ENCODE peak calls at places on chromosomes 3 and 15, in ten cellular contexts. One of them, this sample, is unnamed.

GRCh38 chr3:194671511-194671899 is 486 bp downstream of the LSG1 start:
- DNase-seq in bronchial epithelial cell: peak
- DNase-seq in A549: peak
- DNase-seq in T-helper 2 cell treated with Interferon-gamma antibody and Interleukin-4, amounts not matched to agents 5 μg/mL and 100 μg/mL, for 36 hours: no peak
- DNase-seq in activated B cell treated with CpG ODN at 0.5 μM for 24 hours: no peak
- DNase-seq in nucleus accumbens: no peak
- DNase-seq in endothelial cell: no peak
- DNase-seq in T-helper 1 cell: no peak
- DNase-seq in foreskin fibroblast: peak
- DNase-seq in KG1: peak
- DNase-seq in this sample: no peak

GRCh38 chr3:67558429-67558828 is 96.0 kb downstream of the SUCLG2 start:
- DNase-seq in bronchial epithelial cell: no peak
- DNase-seq in A549: no peak
- DNase-seq in T-helper 2 cell treated with Interferon-gamma antibody and Interleukin-4, amounts not matched to agents 5 μg/mL and 100 μg/mL, for 36 hours: no peak
- DNase-seq in activated B cell treated with CpG ODN at 0.5 μM for 24 hours: no peak
- DNase-seq in nucleus accumbens: no peak
- DNase-seq in endothelial cell: no peak
- DNase-seq in T-helper 1 cell: no peak
- DNase-seq in foreskin fibroblast: peak
- DNase-seq in KG1: no peak
- DNase-seq in this sample: no peak

GRCh38 chr15:92733934-92734521 is 78.5 kb upstream of the FAM174B start:
- DNase-seq in bronchial epithelial cell: no peak
- DNase-seq in A549: peak
- DNase-seq in T-helper 2 cell treated with Interferon-gamma antibody and Interleukin-4, amounts not matched to agents 5 μg/mL and 100 μg/mL, for 36 hours: no peak
- DNase-seq in activated B cell treated with CpG ODN at 0.5 μM for 24 hours: no peak
- DNase-seq in nucleus accumbens: peak
- DNase-seq in endothelial cell: no peak
- DNase-seq in T-helper 1 cell: no peak
- DNase-seq in foreskin fibroblast: no peak
- DNase-seq in KG1: no peak
- DNase-seq in this sample: peak

GRCh38 chr15:42419369-42419768 is 60.1 kb downstream of the CAPN3 start:
- DNase-seq in bronchial epithelial cell: no peak
- DNase-seq in A549: no peak
- DNase-seq in T-helper 2 cell treated with Interferon-gamma antibody and Interleukin-4, amounts not matched to agents 5 μg/mL and 100 μg/mL, for 36 hours: no peak
- DNase-seq in activated B cell treated with CpG ODN at 0.5 μM for 24 hours: no peak
- DNase-seq in nucleus accumbens: no peak
- DNase-seq in endothelial cell: no peak
- DNase-seq in T-helper 1 cell: no peak
- DNase-seq in foreskin fibroblast: no peak
- DNase-seq in KG1: no peak
- DNase-seq in this sample: no peak

GRCh38 chr15:100780208-100780800 is 99.3 kb upstream of the ALDH1A3 start:
- DNase-seq in bronchial epithelial cell: no peak
- DNase-seq in A549: no peak
- DNase-seq in T-helper 2 cell treated with Interferon-gamma antibody and Interleukin-4, amounts not matched to agents 5 μg/mL and 100 μg/mL, for 36 hours: no peak
- DNase-seq in activated B cell treated with CpG ODN at 0.5 μM for 24 hours: no peak
- DNase-seq in nucleus accumbens: no peak
- DNase-seq in endothelial cell: no peak
- DNase-seq in T-helper 1 cell: no peak
- DNase-seq in foreskin fibroblast: no peak
- DNase-seq in KG1: no peak
- DNase-seq in this sample: peak

GRCh38 chr3:112013058-112013783 is 14.5 kb downstream of the TAGLN3 start:
- DNase-seq in bronchial epithelial cell: peak
- DNase-seq in A549: peak
- DNase-seq in T-helper 2 cell treated with Interferon-gamma antibody and Interleukin-4, amounts not matched to agents 5 μg/mL and 100 μg/mL, for 36 hours: peak
- DNase-seq in activated B cell treated with CpG ODN at 0.5 μM for 24 hours: peak
- DNase-seq in nucleus accumbens: peak
- DNase-seq in endothelial cell: peak
- DNase-seq in T-helper 1 cell: peak
- DNase-seq in foreskin fibroblast: peak
- DNase-seq in KG1: no peak
- DNase-seq in this sample: peak

GRCh38 chr3:113844622-113845222 is 6.1 kb downstream of the GRAMD1C start:
- DNase-seq in bronchial epithelial cell: peak
- DNase-seq in A549: peak
- DNase-seq in T-helper 2 cell treated with Interferon-gamma antibody and Interleukin-4, amounts not matched to agents 5 μg/mL and 100 μg/mL, for 36 hours: no peak
- DNase-seq in activated B cell treated with CpG ODN at 0.5 μM for 24 hours: no peak
- DNase-seq in nucleus accumbens: no peak
- DNase-seq in endothelial cell: no peak
- DNase-seq in T-helper 1 cell: no peak
- DNase-seq in foreskin fibroblast: no peak
- DNase-seq in KG1: peak
- DNase-seq in this sample: peak

GRCh38 chr3:184145120-184145524 is 10.0 kb downstream of the EIF2B5 start:
- DNase-seq in bronchial epithelial cell: peak
- DNase-seq in A549: peak
- DNase-seq in T-helper 2 cell treated with Interferon-gamma antibody and Interleukin-4, amounts not matched to agents 5 μg/mL and 100 μg/mL, for 36 hours: no peak
- DNase-seq in activated B cell treated with CpG ODN at 0.5 μM for 24 hours: no peak
- DNase-seq in nucleus accumbens: peak
- DNase-seq in endothelial cell: peak
- DNase-seq in T-helper 1 cell: no peak
- DNase-seq in foreskin fibroblast: peak
- DNase-seq in KG1: no peak
- DNase-seq in this sample: peak

GRCh38 chr15:43550527-43551363 is 33.3 kb downstream of the MAP1A start:
- DNase-seq in bronchial epithelial cell: peak
- DNase-seq in A549: no peak
- DNase-seq in T-helper 2 cell treated with Interferon-gamma antibody and Interleukin-4, amounts not matched to agents 5 μg/mL and 100 μg/mL, for 36 hours: no peak
- DNase-seq in activated B cell treated with CpG ODN at 0.5 μM for 24 hours: no peak
- DNase-seq in nucleus accumbens: no peak
- DNase-seq in endothelial cell: no peak
- DNase-seq in T-helper 1 cell: no peak
- DNase-seq in foreskin fibroblast: peak
- DNase-seq in KG1: no peak
- DNase-seq in this sample: no peak